ENCODE peak calls at places on chromosomes 1 and 21, in five cellular contexts. One of them, this sample, is unnamed.
A peak's percentile ranks its signal among the peaks of the same experiment; 100 is the strongest.

GRCh38 chr1:245546875-245547274 is 392.1 kb downstream of the KIF26B start:
- DNase-seq in GM12878: no peak
- DNase-seq in kidney: no peak
- DNase-seq in breast epithelium: no peak
- DNase-seq in A549: no peak
- DNase-seq in this sample: no peak

GRCh38 chr1:231337472-231338269 is at the start of gene EXOC8:
- DNase-seq in A549: peak; percentile 97
- DNase-seq in breast epithelium: peak; percentile 93
- DNase-seq in GM12878: peak; percentile 99
- DNase-seq in kidney: peak; percentile 98
- DNase-seq in this sample: peak; percentile 96

GRCh38 chr1:46137901-46138300 is 5.5 kb upstream of the PIK3R3 start:
- DNase-seq in A549: no peak
- DNase-seq in kidney: no peak
- DNase-seq in GM12878: no peak
- DNase-seq in breast epithelium: no peak
- DNase-seq in this sample: no peak

GRCh38 chr1:18294437-18295176 is 186.1 kb upstream of the KLHDC7A start:
- DNase-seq in breast epithelium: no peak
- DNase-seq in GM12878: no peak
- DNase-seq in A549: no peak
- DNase-seq in kidney: no peak
- DNase-seq in this sample: no peak

GRCh38 chr1:15155760-15156743 is 2.5 kb downstream of the TMEM51 start:
- DNase-seq in kidney: no peak
- DNase-seq in A549: no peak
- DNase-seq in GM12878: peak; percentile 53
- DNase-seq in breast epithelium: no peak
- DNase-seq in this sample: no peak

GRCh38 chr1:213171711-213172110 is 120.7 kb downstream of the RPS6KC1 start:
- DNase-seq in GM12878: no peak
- DNase-seq in A549: no peak
- DNase-seq in kidney: no peak
- DNase-seq in breast epithelium: no peak
- DNase-seq in this sample: no peak

GRCh38 chr1:75345538-75346292 is 211.5 kb downstream of the LHX8 start:
- DNase-seq in breast epithelium: no peak
- DNase-seq in kidney: no peak
- DNase-seq in GM12878: no peak
- DNase-seq in A549: no peak
- DNase-seq in this sample: no peak

GRCh38 chr1:214492405-214493075 is 58.9 kb downstream of the PTPN14 start:
- DNase-seq in kidney: no peak
- DNase-seq in breast epithelium: no peak
- DNase-seq in GM12878: no peak
- DNase-seq in A549: no peak
- DNase-seq in this sample: no peak

GRCh38 chr1:116420417-116421200 is 47.6 kb downstream of the ATP1A1 start:
- DNase-seq in A549: no peak
- DNase-seq in breast epithelium: no peak
- DNase-seq in kidney: no peak
- DNase-seq in GM12878: no peak
- DNase-seq in this sample: no peak

GRCh38 chr1:75731881-75732280 is 7.4 kb downstream of the ACADM start:
- DNase-seq in kidney: no peak
- DNase-seq in A549: no peak
- DNase-seq in GM12878: no peak
- DNase-seq in breast epithelium: no peak
- DNase-seq in this sample: no peak

GRCh38 chr1:48688102-48688760 is 88.5 kb downstream of the BEND5 start:
- DNase-seq in A549: peak; percentile 10
- DNase-seq in kidney: no peak
- DNase-seq in breast epithelium: no peak
- DNase-seq in GM12878: no peak
- DNase-seq in this sample: no peak

GRCh38 chr1:93442276-93442675 is 5.6 kb upstream of the FNBP1L start:
- DNase-seq in A549: no peak
- DNase-seq in GM12878: no peak
- DNase-seq in kidney: no peak
- DNase-seq in breast epithelium: no peak
- DNase-seq in this sample: no peak

GRCh38 chr21:17441370-17441769 is 71.5 kb upstream of the CXADR start:
- DNase-seq in A549: no peak
- DNase-seq in breast epithelium: peak; percentile 89
- DNase-seq in GM12878: no peak
- DNase-seq in kidney: no peak
- DNase-seq in this sample: no peak

GRCh38 chr1:153447498-153448170 is 12.8 kb downstream of the S100A7 start:
- DNase-seq in kidney: no peak
- DNase-seq in A549: no peak
- DNase-seq in GM12878: no peak
- DNase-seq in breast epithelium: no peak
- DNase-seq in this sample: no peak

GRCh38 chr1:99648107-99648506 is 2.2 kb downstream of the PALMD start:
- DNase-seq in GM12878: no peak
- DNase-seq in kidney: peak; percentile 66
- DNase-seq in A549: peak; percentile 28
- DNase-seq in breast epithelium: peak; percentile 31
- DNase-seq in this sample: no peak

GRCh38 chr1:214418380-214418779 is 133.0 kb downstream of the PTPN14 start:
- DNase-seq in breast epithelium: no peak
- DNase-seq in A549: no peak
- DNase-seq in GM12878: no peak
- DNase-seq in kidney: no peak
- DNase-seq in this sample: no peak

GRCh38 chr1:95169544-95169943 is 52.4 kb downstream of the TLCD4 start:
- DNase-seq in kidney: no peak
- DNase-seq in breast epithelium: no peak
- DNase-seq in A549: peak; percentile 20
- DNase-seq in GM12878: no peak
- DNase-seq in this sample: no peak

GRCh38 chr1:205518616-205519540 is 14.4 kb downstream of the CDK18 start:
- DNase-seq in breast epithelium: no peak
- DNase-seq in A549: no peak
- DNase-seq in kidney: no peak
- DNase-seq in GM12878: no peak
- DNase-seq in this sample: no peak

GRCh38 chr1:177912991-177913390 is 56.9 kb downstream of the SEC16B start:
- DNase-seq in kidney: no peak
- DNase-seq in breast epithelium: no peak
- DNase-seq in GM12878: no peak
- DNase-seq in A549: no peak
- DNase-seq in this sample: no peak

GRCh38 chr1:166813508-166814223 is 25.6 kb upstream of the POGK start:
- DNase-seq in breast epithelium: no peak
- DNase-seq in A549: no peak
- DNase-seq in kidney: no peak
- DNase-seq in GM12878: no peak
- DNase-seq in this sample: no peak

GRCh38 chr1:46547481-46548383 is 3.7 kb downstream of the KNCN start:
- DNase-seq in GM12878: no peak
- DNase-seq in A549: peak; percentile 34
- DNase-seq in kidney: peak; percentile 62
- DNase-seq in breast epithelium: no peak
- DNase-seq in this sample: no peak

GRCh38 chr1:198102454-198102791 is 54.4 kb upstream of the NEK7 start:
- DNase-seq in breast epithelium: no peak
- DNase-seq in A549: no peak
- DNase-seq in kidney: no peak
- DNase-seq in GM12878: no peak
- DNase-seq in this sample: no peak

DNA sequence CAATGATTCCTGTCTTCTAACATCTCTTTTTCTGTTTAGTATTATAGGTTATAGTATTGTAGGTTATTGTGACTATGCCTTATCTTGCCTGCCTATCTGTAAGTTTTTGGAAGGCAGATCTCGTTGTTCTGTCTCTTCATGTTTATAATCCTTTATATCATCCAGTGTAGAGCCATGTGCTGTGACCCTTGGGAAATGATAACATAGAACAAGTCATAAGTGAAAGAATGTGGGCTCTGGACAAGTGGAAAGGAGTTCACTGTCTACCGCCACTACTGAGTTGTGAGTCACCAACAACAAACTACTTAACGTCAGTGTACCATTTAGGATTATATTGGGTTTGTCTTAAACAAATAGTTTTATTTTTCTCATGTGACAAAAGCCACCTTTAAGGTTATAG is 139.3 kb downstream of the LYPLAL1 start:
- DNase-seq in A549: peak; percentile 24
- DNase-seq in kidney: no peak
- DNase-seq in GM12878: no peak
- DNase-seq in breast epithelium: no peak
- DNase-seq in this sample: no peak
- H3K27ac ChIP-seq in A549: peak overlapping the region; percentile 66
- H3K27ac ChIP-seq in kidney: no peak overlapping the region
- H3K27ac ChIP-seq in GM12878: no peak overlapping the region
- H3K27ac ChIP-seq in breast epithelium: no peak overlapping the region
- H3K27ac ChIP-seq in this sample: no peak overlapping the region

GRCh38 chr21:28794341-28794970 is 198.2 kb downstream of the LTN1 start:
- DNase-seq in A549: no peak
- DNase-seq in kidney: no peak
- DNase-seq in breast epithelium: no peak
- DNase-seq in GM12878: no peak
- DNase-seq in this sample: no peak
- TF ChIP-seq CTCF in A549: no peak
- TF ChIP-seq CTCF in kidney: no peak
- TF ChIP-seq CTCF in breast epithelium: no peak
- TF ChIP-seq CTCF in GM12878: no peak
- TF ChIP-seq CTCF in this sample: no peak

GRCh38 chr1:61636392-61636791 is 88.5 kb downstream of the TM2D1 start:
- DNase-seq in A549: no peak
- DNase-seq in breast epithelium: no peak
- DNase-seq in kidney: no peak
- DNase-seq in GM12878: no peak
- DNase-seq in this sample: no peak
- H3K27ac ChIP-seq in A549: no peak overlapping the region
- H3K27ac ChIP-seq in breast epithelium: no peak overlapping the region
- H3K27ac ChIP-seq in kidney: no peak overlapping the region
- H3K27ac ChIP-seq in GM12878: no peak overlapping the region
- H3K27ac ChIP-seq in this sample: no peak overlapping the region

DNA sequence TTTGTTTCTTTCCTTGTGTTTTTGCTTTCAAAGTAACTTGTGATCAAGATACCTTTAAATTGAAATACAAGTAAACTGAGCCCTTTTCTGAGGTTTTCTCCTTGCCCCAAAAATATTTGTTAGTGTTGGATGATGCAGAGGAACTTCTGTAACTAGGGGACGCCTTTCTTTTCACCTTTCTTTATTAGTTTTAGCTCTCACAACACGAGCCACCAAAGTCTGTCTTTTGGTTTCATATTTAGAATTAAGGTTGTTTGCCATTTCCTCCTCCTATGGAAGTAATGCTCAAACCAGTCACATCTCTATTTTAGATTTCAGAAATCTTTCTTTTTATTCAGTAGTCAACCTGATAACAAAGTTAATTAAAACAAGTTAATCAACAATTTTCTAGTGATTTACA is 120.8 kb downstream of the ZP4 start:
- DNase-seq in kidney: no peak
- DNase-seq in GM12878: no peak
- DNase-seq in breast epithelium: no peak
- DNase-seq in A549: no peak
- DNase-seq in this sample: no peak
- TF ChIP-seq CTCF in kidney: no peak
- TF ChIP-seq CTCF in GM12878: no peak
- TF ChIP-seq CTCF in breast epithelium: no peak
- TF ChIP-seq CTCF in A549: no peak
- TF ChIP-seq CTCF in this sample: no peak

GRCh38 chr21:33069645-33069993 is 322 bp upstream of the OLIG1 start:
- DNase-seq in breast epithelium: no peak
- DNase-seq in A549: no peak
- DNase-seq in kidney: no peak
- DNase-seq in GM12878: no peak
- DNase-seq in this sample: no peak

GRCh38 chr21:33069994-33070811 is at the start of gene OLIG1:
- DNase-seq in kidney: peak; percentile 82
- DNase-seq in A549: peak; percentile 55
- DNase-seq in GM12878: no peak
- DNase-seq in breast epithelium: no peak
- DNase-seq in this sample: peak; percentile 7

GRCh38 chr21:33070921-33071877 is 1.3 kb downstream of the OLIG1 start:
- DNase-seq in A549: no peak
- DNase-seq in kidney: no peak
- DNase-seq in breast epithelium: no peak
- DNase-seq in GM12878: no peak
- DNase-seq in this sample: no peak

GRCh38 chr21:33069243-33069642 is 698 bp upstream of the OLIG1 start:
- DNase-seq in A549: no peak
- DNase-seq in kidney: no peak
- DNase-seq in GM12878: no peak
- DNase-seq in breast epithelium: no peak
- DNase-seq in this sample: no peak

DNA sequence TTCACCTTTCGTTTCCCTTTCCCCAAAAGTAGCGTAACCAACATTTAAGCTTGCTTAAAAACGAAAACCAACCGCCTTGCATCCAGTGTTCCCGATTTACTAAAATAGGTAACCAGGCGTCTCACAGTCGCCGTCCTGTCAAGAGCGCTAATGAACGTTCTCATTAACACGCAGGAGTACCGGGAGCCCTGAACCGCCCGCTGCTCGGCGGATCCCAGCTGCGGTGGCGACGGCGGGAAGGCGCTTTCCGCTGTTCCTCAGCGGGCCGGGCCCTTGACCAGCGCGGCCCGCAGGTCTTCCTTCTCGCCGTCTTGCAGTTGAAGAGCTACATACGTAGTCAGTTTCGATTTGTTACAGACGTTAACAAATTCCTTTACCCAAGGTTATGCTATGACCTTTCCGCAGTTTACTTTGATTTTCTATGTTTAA is 2.0 kb downstream of the OLIG1 start:
- DNase-seq in kidney: no peak
- DNase-seq in A549: no peak
- DNase-seq in breast epithelium: no peak
- DNase-seq in GM12878: no peak
- DNase-seq in this sample: no peak
- H3K27ac ChIP-seq in kidney: peak overlapping the region; percentile 56
- H3K27ac ChIP-seq in A549: no peak overlapping the region
- H3K27ac ChIP-seq in breast epithelium: no peak overlapping the region
- H3K27ac ChIP-seq in GM12878: no peak overlapping the region
- H3K27ac ChIP-seq in this sample: no peak overlapping the region

GRCh38 chr1:146021046-146021445 is 489 bp downstream of the HJV start:
- DNase-seq in GM12878: no peak
- DNase-seq in kidney: no peak
- DNase-seq in breast epithelium: no peak
- DNase-seq in A549: no peak
- DNase-seq in this sample: no peak

GRCh38 chr1:146021622-146022402 is at the start of gene HJV:
- DNase-seq in GM12878: no peak
- DNase-seq in kidney: no peak
- DNase-seq in A549: no peak
- DNase-seq in breast epithelium: no peak
- DNase-seq in this sample: no peak

GRCh38 chr1:146019225-146020057 is 2.1 kb downstream of the HJV start:
- DNase-seq in kidney: no peak
- DNase-seq in breast epithelium: no peak
- DNase-seq in GM12878: no peak
- DNase-seq in A549: no peak
- DNase-seq in this sample: no peak

GRCh38 chr1:146022403-146023127 is 1.0 kb upstream of the HJV start:
- DNase-seq in breast epithelium: no peak
- DNase-seq in kidney: no peak
- DNase-seq in A549: no peak
- DNase-seq in GM12878: no peak
- DNase-seq in this sample: no peak

GRCh38 chr1:146020058-146020738 is 1.3 kb downstream of the HJV start:
- DNase-seq in A549: no peak
- DNase-seq in breast epithelium: no peak
- DNase-seq in kidney: no peak
- DNase-seq in GM12878: no peak
- DNase-seq in this sample: no peak
- TF ChIP-seq CTCF in A549: no peak
- TF ChIP-seq CTCF in breast epithelium: no peak
- TF ChIP-seq CTCF in kidney: no peak
- TF ChIP-seq CTCF in GM12878: no peak
- TF ChIP-seq CTCF in this sample: no peak